ENCODE peak calls at places on chromosome 18, in six cellular contexts. P is HCT116, Z is transverse colon, A is body of pancreas, M is heart left ventricle, O is right lobe of liver. W is an unnamed sample.

GRCh38 chr18:3605562-3606443 is 155.8 kb downstream of the TGIF1 start:
- DNase-seq in P (no peak), Z (no peak), A (no peak), M (no peak), O (no peak), W (no peak)

GRCh38 chr18:7174359-7175107 is 56.4 kb upstream of the LRRC30 start:
- DNase-seq in P (no peak), Z (no peak), A (peak), M (no peak), O (peak), W (no peak)

GRCh38 chr18:13945811-13946210 is 30.5 kb upstream of the MC2R start:
- DNase-seq in P (no peak), Z (no peak), A (no peak), M (no peak), O (no peak), W (no peak)

GRCh38 chr18:26549486-26550435 is 1.4 kb upstream of the KCTD1 start:
- DNase-seq in P (peak), Z (peak), A (peak), M (peak), O (peak), W (peak)

GRCh38 chr18:34097312-34097711 is 127.4 kb downstream of the NOL4 start:
- DNase-seq in P (no peak), Z (no peak), A (no peak), M (no peak), O (no peak), W (no peak)

GRCh38 chr18:60096428-60096827 is 196.6 kb downstream of the PMAIP1 start:
- DNase-seq in P (no peak), Z (no peak), A (no peak), M (no peak), O (no peak), W (no peak)

GRCh38 chr18:3209859-3210569 is 9.8 kb downstream of the MYOM1 start:
- DNase-seq in P (no peak), Z (no peak), A (no peak), M (no peak), O (no peak), W (no peak)

GRCh38 chr18:48571619-48572384 is 33.0 kb downstream of the CTIF start:
- DNase-seq in P (no peak), Z (no peak), A (no peak), M (peak), O (no peak), W (no peak)

GRCh38 chr18:71784777-71785176 is 759.4 kb downstream of the CBLN2 start:
- DNase-seq in P (no peak), Z (no peak), A (no peak), M (no peak), O (no peak), W (no peak)

GRCh38 chr18:12862467-12862866 is 21.6 kb downstream of the PTPN2 start:
- DNase-seq in P (no peak), Z (peak), A (peak), M (no peak), O (peak), W (no peak)

GRCh38 chr18:57443247-57443646 is 8.1 kb downstream of the ONECUT2 start:
- DNase-seq in P (no peak), Z (no peak), A (no peak), M (no peak), O (no peak), W (no peak)

DNA sequence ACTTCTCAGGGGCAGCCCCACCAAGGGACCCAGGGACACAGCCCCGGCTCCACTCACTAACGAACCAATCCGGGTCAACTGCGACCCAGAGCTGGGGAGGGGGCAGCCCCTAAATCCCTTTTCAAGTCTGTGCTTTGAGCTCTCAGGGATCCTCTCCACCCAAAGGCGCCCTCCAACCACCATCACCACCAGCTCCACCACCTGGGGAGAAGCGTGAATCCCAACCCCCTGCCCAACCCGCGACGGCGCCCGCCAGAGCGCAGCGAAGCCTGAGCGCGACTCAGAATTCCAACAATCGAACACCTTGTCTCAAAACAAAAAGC is 513 bp downstream of the DSC3 start:
- DNase-seq in P (no peak), Z (no peak), A (no peak), M (no peak), O (no peak), W (no peak)
- H3K4me3 ChIP-seq in P (peak), Z (peak), A (no peak), M (no peak), O (no peak), W (peak)

DNA sequence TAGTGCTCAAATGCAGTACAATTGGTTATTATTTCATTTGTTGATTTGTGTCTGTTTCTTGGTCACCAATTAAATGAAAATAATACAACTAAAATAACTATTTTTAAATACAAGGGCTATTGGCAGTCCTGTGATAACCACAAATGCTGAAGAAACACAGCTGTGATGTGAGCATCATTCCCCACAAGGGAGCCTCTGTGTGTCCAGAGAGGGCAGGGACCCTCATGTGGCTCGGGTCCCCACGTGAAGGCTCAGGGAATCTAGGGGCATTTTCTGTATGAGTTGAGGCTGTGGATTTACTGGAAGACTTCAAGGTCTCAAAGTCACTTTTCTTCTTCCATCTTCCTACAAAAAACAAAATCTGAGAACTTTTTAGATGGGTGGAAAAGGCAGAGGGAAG is 316.1 kb upstream of the RAB12 start:
- DNase-seq in P (no peak), Z (no peak), A (no peak), M (no peak), O (no peak), W (no peak)
- H3K27ac ChIP-seq in P (no peak), Z (no peak), A (no peak), M (no peak), O (no peak), W (no peak)

DNA sequence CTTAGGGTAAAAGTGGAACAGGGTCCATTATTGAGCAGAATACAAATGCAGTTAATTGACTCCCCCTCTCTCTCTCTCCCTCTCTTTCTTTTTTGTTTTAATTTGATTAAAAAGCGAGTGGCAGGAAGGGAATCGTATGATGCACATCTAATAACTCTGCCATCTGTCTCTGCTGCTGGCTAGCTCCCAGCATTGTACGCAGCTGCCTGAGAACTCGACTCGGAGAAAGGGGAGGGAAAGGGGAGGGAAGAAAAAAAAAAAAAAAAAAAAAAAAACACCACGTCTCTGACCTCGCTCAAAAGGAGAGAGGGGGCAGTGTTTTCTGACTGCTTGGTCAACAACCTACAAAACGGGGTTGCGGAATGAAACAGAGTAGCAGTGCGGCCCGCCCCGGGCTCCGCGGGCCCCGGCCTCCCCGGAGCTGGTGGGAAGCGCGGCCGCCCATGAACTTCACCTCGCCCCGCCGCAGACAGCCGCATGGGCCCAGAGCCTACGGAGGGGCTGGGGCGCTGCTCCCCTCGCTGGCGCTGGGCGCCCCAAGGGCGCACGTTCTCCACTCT is 265.7 kb downstream of the TCF4 start:
- DNase-seq in P (no peak), Z (peak), A (peak), M (peak), O (peak), W (peak)
- TF ChIP-seq POLR2A in P (no peak), Z (peak), A (no peak), M (no peak), O (peak), W (peak)

DNA sequence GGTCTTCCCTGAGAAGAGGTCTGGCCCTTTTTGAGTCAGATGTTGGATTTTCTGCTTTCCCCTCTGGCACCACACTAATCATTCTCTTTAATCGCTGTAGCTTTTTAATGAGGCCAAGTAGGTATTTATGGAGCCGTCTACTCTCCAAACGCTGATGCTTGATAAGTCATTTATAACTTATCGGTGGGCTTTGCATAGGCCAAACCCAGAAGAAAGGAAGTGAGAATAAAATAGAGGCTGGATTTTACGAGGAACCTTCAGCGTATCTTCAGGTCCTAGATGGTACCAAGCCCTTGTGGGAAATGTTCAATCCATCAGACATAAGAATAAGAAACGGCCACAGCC is 142.5 kb upstream of the CTAGE1 start:
- DNase-seq in P (no peak), Z (no peak), A (no peak), M (no peak), O (no peak), W (no peak)
- H3K4me3 ChIP-seq in P (peak), Z (peak), A (no peak), M (peak), O (peak), W (peak)

GRCh38 chr18:55422456-55423185 is 165.4 kb downstream of the TCF4 start:
- DNase-seq in P (no peak), Z (peak), A (no peak), M (peak), O (no peak), W (peak)

GRCh38 chr18:55421612-55422381 is 166.2 kb downstream of the TCF4 start:
- DNase-seq in P (no peak), Z (no peak), A (no peak), M (no peak), O (no peak), W (peak)

GRCh38 chr18:55419939-55420664 is 167.9 kb downstream of the TCF4 start:
- DNase-seq in P (no peak), Z (no peak), A (no peak), M (no peak), O (no peak), W (no peak)

GRCh38 chr18:55420665-55420964 is 167.4 kb downstream of the TCF4 start:
- DNase-seq in P (no peak), Z (no peak), A (no peak), M (no peak), O (no peak), W (no peak)

GRCh38 chr18:55420977-55421611 is 166.9 kb downstream of the TCF4 start:
- DNase-seq in P (no peak), Z (no peak), A (no peak), M (no peak), O (no peak), W (no peak)
- H3K27ac ChIP-seq in P (no peak), Z (peak), A (no peak), M (peak), O (peak), W (peak)

GRCh38 chr18:79393626-79394401 is 1.9 kb upstream of the NFATC1 start:
- DNase-seq in P (peak), Z (peak), A (peak), M (peak), O (peak), W (peak)
- TF ChIP-seq POLR2A in P (no peak), Z (no peak), A (no peak), M (peak), O (no peak), W (peak)

GRCh38 chr18:32360682-32361345 is 109.9 kb downstream of the GAREM1 start:
- DNase-seq in P (no peak), Z (no peak), A (no peak), M (no peak), O (no peak), W (no peak)
- H3K4me3 ChIP-seq in P (no peak), Z (no peak), A (no peak), M (no peak), O (no peak), W (no peak)

GRCh38 chr18:68391801-68392200 is 323.1 kb downstream of the TMX3 start:
- DNase-seq in P (no peak), Z (no peak), A (no peak), M (no peak), O (no peak), W (no peak)

GRCh38 chr18:68387246-68387645 is 327.7 kb downstream of the TMX3 start:
- DNase-seq in P (no peak), Z (no peak), A (no peak), M (no peak), O (no peak), W (no peak)
- H3K27ac ChIP-seq in P (no peak), Z (no peak), A (no peak), M (no peak), O (no peak), W (no peak)

GRCh38 chr18:11500153-11501122 is 109.0 kb upstream of the SLC35G4 start:
- DNase-seq in P (peak), Z (no peak), A (no peak), M (peak), O (no peak), W (peak)
- TF ChIP-seq POLR2A in P (no peak), Z (no peak), A (no peak), M (no peak), O (no peak), W (no peak)

W was measured in gastrocnemius medialis.